ENCODE peak calls at places on chromosomes 7 and 10, in nine cellular contexts. One of them, this sample, is unnamed.

GRCh38 chr7:134757938-134758337 is 21.5 kb upstream of the CALD1 start:
- DNase-seq in CD8-positive, alpha-beta memory T cell: no peak
- DNase-seq in GM12865: no peak
- DNase-seq in mucosa of descending colon: no peak
- DNase-seq in lung: no peak
- DNase-seq in adipocyte: peak; percentile 74
- DNase-seq in fibroblast of mammary gland: peak; percentile 30
- DNase-seq in K562: no peak
- DNase-seq in H7: no peak
- DNase-seq in this sample: no peak

GRCh38 chr7:138449580-138449979 is 10.5 kb upstream of the TRIM24 start:
- DNase-seq in H7: no peak
- DNase-seq in lung: no peak
- DNase-seq in mucosa of descending colon: no peak
- DNase-seq in adipocyte: no peak
- DNase-seq in fibroblast of mammary gland: no peak
- DNase-seq in CD8-positive, alpha-beta memory T cell: peak; percentile 61
- DNase-seq in K562: no peak
- DNase-seq in GM12865: peak; percentile 29
- DNase-seq in this sample: peak; percentile 57

GRCh38 chr7:150451097-150451793 is 815 bp downstream of the GIMAP8 start:
- DNase-seq in fibroblast of mammary gland: no peak
- DNase-seq in K562: no peak
- DNase-seq in lung: peak; percentile 60
- DNase-seq in adipocyte: no peak
- DNase-seq in CD8-positive, alpha-beta memory T cell: peak; percentile 78
- DNase-seq in mucosa of descending colon: peak; percentile 84
- DNase-seq in H7: peak; percentile 65
- DNase-seq in GM12865: peak; percentile 88
- DNase-seq in this sample: no peak

GRCh38 chr10:14556285-14556956 is 218.3 kb downstream of the FAM107B start:
- DNase-seq in GM12865: peak; percentile 90
- DNase-seq in K562: peak; percentile 21
- DNase-seq in lung: no peak
- DNase-seq in adipocyte: no peak
- DNase-seq in H7: peak; percentile 78
- DNase-seq in fibroblast of mammary gland: no peak
- DNase-seq in mucosa of descending colon: peak; percentile 60
- DNase-seq in CD8-positive, alpha-beta memory T cell: peak; percentile 71
- DNase-seq in this sample: peak; percentile 8

GRCh38 chr7:106568680-106569499 is 92.1 kb downstream of the CCDC71L start:
- DNase-seq in GM12865: peak; percentile 22
- DNase-seq in lung: peak; percentile 33
- DNase-seq in fibroblast of mammary gland: peak; percentile 80
- DNase-seq in mucosa of descending colon: no peak
- DNase-seq in adipocyte: peak; percentile 96
- DNase-seq in CD8-positive, alpha-beta memory T cell: no peak
- DNase-seq in H7: no peak
- DNase-seq in K562: peak; percentile 95
- DNase-seq in this sample: peak; percentile 20

GRCh38 chr10:55311823-55312431 is 510.9 kb upstream of the PCDH15 start:
- DNase-seq in CD8-positive, alpha-beta memory T cell: no peak
- DNase-seq in mucosa of descending colon: no peak
- DNase-seq in lung: no peak
- DNase-seq in K562: no peak
- DNase-seq in fibroblast of mammary gland: peak; percentile 1
- DNase-seq in adipocyte: no peak
- DNase-seq in GM12865: no peak
- DNase-seq in H7: no peak
- DNase-seq in this sample: no peak

GRCh38 chr7:38584443-38585210 is 46.5 kb downstream of the AMPH start:
- DNase-seq in CD8-positive, alpha-beta memory T cell: no peak
- DNase-seq in lung: no peak
- DNase-seq in GM12865: no peak
- DNase-seq in K562: no peak
- DNase-seq in adipocyte: peak; percentile 68
- DNase-seq in H7: no peak
- DNase-seq in mucosa of descending colon: no peak
- DNase-seq in fibroblast of mammary gland: peak; percentile 84
- DNase-seq in this sample: no peak

GRCh38 chr10:78306358-78306757 is 272.7 kb downstream of the RPS24 start:
- DNase-seq in GM12865: no peak
- DNase-seq in lung: no peak
- DNase-seq in mucosa of descending colon: no peak
- DNase-seq in CD8-positive, alpha-beta memory T cell: no peak
- DNase-seq in K562: no peak
- DNase-seq in adipocyte: no peak
- DNase-seq in fibroblast of mammary gland: no peak
- DNase-seq in H7: no peak
- DNase-seq in this sample: no peak

GRCh38 chr10:79260803-79261740 is 86.2 kb upstream of the PPIF start:
- DNase-seq in adipocyte: peak; percentile 42
- DNase-seq in lung: no peak
- DNase-seq in GM12865: peak; percentile 36
- DNase-seq in K562: no peak
- DNase-seq in fibroblast of mammary gland: no peak
- DNase-seq in H7: peak; percentile 90
- DNase-seq in CD8-positive, alpha-beta memory T cell: no peak
- DNase-seq in mucosa of descending colon: no peak
- DNase-seq in this sample: peak; percentile 39

GRCh38 chr7:150830957-150831356 is 21.4 kb upstream of the AOC1 start:
- DNase-seq in fibroblast of mammary gland: no peak
- DNase-seq in H7: no peak
- DNase-seq in CD8-positive, alpha-beta memory T cell: no peak
- DNase-seq in mucosa of descending colon: peak; percentile 76
- DNase-seq in lung: no peak
- DNase-seq in K562: no peak
- DNase-seq in GM12865: no peak
- DNase-seq in adipocyte: no peak
- DNase-seq in this sample: no peak

GRCh38 chr7:66930341-66930740 is 9.3 kb downstream of the TMEM248 start:
- DNase-seq in GM12865: no peak
- DNase-seq in fibroblast of mammary gland: peak; percentile 30
- DNase-seq in CD8-positive, alpha-beta memory T cell: no peak
- DNase-seq in K562: peak; percentile 80
- DNase-seq in adipocyte: no peak
- DNase-seq in H7: peak; percentile 70
- DNase-seq in mucosa of descending colon: no peak
- DNase-seq in lung: no peak
- DNase-seq in this sample: peak; percentile 14

GRCh38 chr10:100360234-100360633 is 13.2 kb downstream of the SCD start:
- DNase-seq in K562: no peak
- DNase-seq in GM12865: no peak
- DNase-seq in lung: no peak
- DNase-seq in H7: no peak
- DNase-seq in CD8-positive, alpha-beta memory T cell: no peak
- DNase-seq in mucosa of descending colon: no peak
- DNase-seq in fibroblast of mammary gland: no peak
- DNase-seq in adipocyte: no peak
- DNase-seq in this sample: no peak

GRCh38 chr7:111089822-111090426 is 1.0 kb upstream of the LRRN3 start:
- DNase-seq in adipocyte: peak; percentile 80
- DNase-seq in mucosa of descending colon: no peak
- DNase-seq in fibroblast of mammary gland: peak; percentile 66
- DNase-seq in CD8-positive, alpha-beta memory T cell: no peak
- DNase-seq in H7: no peak
- DNase-seq in GM12865: peak; percentile 61
- DNase-seq in lung: no peak
- DNase-seq in K562: peak; percentile 72
- DNase-seq in this sample: no peak

GRCh38 chr10:112471878-112472487 is 25.0 kb downstream of the VTI1A start:
- DNase-seq in lung: no peak
- DNase-seq in H7: peak; percentile 33
- DNase-seq in fibroblast of mammary gland: peak; percentile 77
- DNase-seq in adipocyte: peak; percentile 73
- DNase-seq in K562: peak; percentile 26
- DNase-seq in mucosa of descending colon: no peak
- DNase-seq in CD8-positive, alpha-beta memory T cell: no peak
- DNase-seq in GM12865: peak; percentile 63
- DNase-seq in this sample: peak; percentile 6

GRCh38 chr7:132455306-132455705 is 121.0 kb downstream of the PLXNA4 start:
- DNase-seq in CD8-positive, alpha-beta memory T cell: peak; percentile 72
- DNase-seq in K562: no peak
- DNase-seq in fibroblast of mammary gland: no peak
- DNase-seq in GM12865: no peak
- DNase-seq in H7: no peak
- DNase-seq in lung: no peak
- DNase-seq in adipocyte: no peak
- DNase-seq in mucosa of descending colon: no peak
- DNase-seq in this sample: no peak

DNA sequence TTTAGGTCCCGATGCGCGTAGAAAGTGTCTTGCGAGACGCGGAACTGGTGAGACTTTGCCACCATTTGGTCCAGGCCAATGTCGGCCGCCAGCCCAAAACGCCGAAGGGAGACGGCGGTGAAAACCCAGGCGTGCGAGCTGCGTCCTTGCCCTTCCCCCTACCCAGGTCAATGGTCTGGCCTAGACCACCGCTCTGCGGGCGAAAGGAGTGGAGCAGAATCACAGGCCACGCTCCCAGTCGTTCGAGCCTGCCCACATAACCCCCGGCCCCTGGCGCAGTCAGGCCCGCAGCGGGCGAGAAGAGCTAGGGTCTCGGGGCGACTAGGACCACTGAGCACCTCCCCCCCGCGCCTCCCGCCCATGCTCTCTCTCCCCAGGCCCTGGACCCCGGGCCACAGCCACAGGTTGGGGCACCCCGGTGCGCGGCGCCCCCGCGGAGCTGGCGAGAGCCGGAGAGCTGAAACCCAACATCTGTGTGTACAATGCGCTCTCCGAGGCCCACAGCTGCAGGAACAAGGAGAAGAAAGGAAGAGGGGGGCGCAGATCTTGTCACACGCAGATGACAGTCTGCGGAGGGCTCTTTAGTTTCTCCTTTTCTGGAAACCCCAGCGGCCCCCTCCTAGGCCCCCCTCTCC is 354.8 kb downstream of the DNAJB6 start:
- DNase-seq in H7: peak; percentile 80
- DNase-seq in lung: no peak
- DNase-seq in CD8-positive, alpha-beta memory T cell: peak; percentile 16
- DNase-seq in fibroblast of mammary gland: no peak
- DNase-seq in mucosa of descending colon: no peak
- DNase-seq in GM12865: no peak
- DNase-seq in adipocyte: no peak
- DNase-seq in K562: no peak
- DNase-seq in this sample: no peak
- H3K4me3 ChIP-seq in H7: peak overlapping the region; percentile 27
- H3K4me3 ChIP-seq in lung: no peak overlapping the region
- H3K4me3 ChIP-seq in CD8-positive, alpha-beta memory T cell: no peak overlapping the region
- H3K4me3 ChIP-seq in fibroblast of mammary gland: no peak overlapping the region
- H3K4me3 ChIP-seq in mucosa of descending colon: no peak overlapping the region
- H3K4me3 ChIP-seq in GM12865: no peak overlapping the region
- H3K4me3 ChIP-seq in adipocyte: no peak overlapping the region
- H3K4me3 ChIP-seq in K562: no peak overlapping the region
- H3K4me3 ChIP-seq in this sample: peak overlapping the region; percentile 86

GRCh38 chr10:124105594-124105993 is 12.2 kb upstream of the CHST15 start:
- DNase-seq in GM12865: no peak
- DNase-seq in K562: no peak
- DNase-seq in fibroblast of mammary gland: no peak
- DNase-seq in CD8-positive, alpha-beta memory T cell: no peak
- DNase-seq in mucosa of descending colon: no peak
- DNase-seq in H7: no peak
- DNase-seq in lung: no peak
- DNase-seq in adipocyte: no peak
- DNase-seq in this sample: no peak

GRCh38 chr10:124109261-124109660 is 15.9 kb upstream of the CHST15 start:
- DNase-seq in mucosa of descending colon: no peak
- DNase-seq in fibroblast of mammary gland: no peak
- DNase-seq in lung: no peak
- DNase-seq in K562: no peak
- DNase-seq in adipocyte: no peak
- DNase-seq in CD8-positive, alpha-beta memory T cell: no peak
- DNase-seq in H7: no peak
- DNase-seq in GM12865: no peak
- DNase-seq in this sample: no peak

GRCh38 chr10:124104011-124104627 is 10.7 kb upstream of the CHST15 start:
- DNase-seq in adipocyte: no peak
- DNase-seq in H7: no peak
- DNase-seq in lung: no peak
- DNase-seq in CD8-positive, alpha-beta memory T cell: no peak
- DNase-seq in K562: no peak
- DNase-seq in mucosa of descending colon: no peak
- DNase-seq in fibroblast of mammary gland: no peak
- DNase-seq in GM12865: no peak
- DNase-seq in this sample: no peak

GRCh38 chr10:124105045-124105444 is 11.6 kb upstream of the CHST15 start:
- DNase-seq in mucosa of descending colon: no peak
- DNase-seq in adipocyte: no peak
- DNase-seq in H7: no peak
- DNase-seq in GM12865: no peak
- DNase-seq in K562: no peak
- DNase-seq in lung: no peak
- DNase-seq in CD8-positive, alpha-beta memory T cell: no peak
- DNase-seq in fibroblast of mammary gland: no peak
- DNase-seq in this sample: no peak

GRCh38 chr10:124106241-124106905 is 13.0 kb upstream of the CHST15 start:
- DNase-seq in mucosa of descending colon: no peak
- DNase-seq in H7: no peak
- DNase-seq in CD8-positive, alpha-beta memory T cell: no peak
- DNase-seq in GM12865: peak; percentile 88
- DNase-seq in fibroblast of mammary gland: peak; percentile 86
- DNase-seq in adipocyte: peak; percentile 75
- DNase-seq in lung: peak; percentile 80
- DNase-seq in K562: no peak
- DNase-seq in this sample: no peak
- H3K4me3 ChIP-seq in mucosa of descending colon: no peak overlapping the region
- H3K4me3 ChIP-seq in H7: no peak overlapping the region
- H3K4me3 ChIP-seq in CD8-positive, alpha-beta memory T cell: no peak overlapping the region
- H3K4me3 ChIP-seq in GM12865: no peak overlapping the region
- H3K4me3 ChIP-seq in fibroblast of mammary gland: no peak overlapping the region
- H3K4me3 ChIP-seq in adipocyte: no peak overlapping the region
- H3K4me3 ChIP-seq in lung: no peak overlapping the region
- H3K4me3 ChIP-seq in K562: no peak overlapping the region
- H3K4me3 ChIP-seq in this sample: no peak overlapping the region

GRCh38 chr7:100396421-100396982 is 23.2 kb downstream of the PILRA start:
- DNase-seq in GM12865: peak; percentile 92
- DNase-seq in K562: no peak
- DNase-seq in H7: no peak
- DNase-seq in lung: no peak
- DNase-seq in CD8-positive, alpha-beta memory T cell: peak; percentile 56
- DNase-seq in fibroblast of mammary gland: no peak
- DNase-seq in mucosa of descending colon: no peak
- DNase-seq in adipocyte: no peak
- DNase-seq in this sample: no peak
- H3K4me3 ChIP-seq in GM12865: no peak overlapping the region
- H3K4me3 ChIP-seq in K562: no peak overlapping the region
- H3K4me3 ChIP-seq in H7: no peak overlapping the region
- H3K4me3 ChIP-seq in lung: no peak overlapping the region
- H3K4me3 ChIP-seq in CD8-positive, alpha-beta memory T cell: peak overlapping the region; percentile 50
- H3K4me3 ChIP-seq in fibroblast of mammary gland: no peak overlapping the region
- H3K4me3 ChIP-seq in mucosa of descending colon: no peak overlapping the region
- H3K4me3 ChIP-seq in adipocyte: no peak overlapping the region
- H3K4me3 ChIP-seq in this sample: no peak overlapping the region

DNA sequence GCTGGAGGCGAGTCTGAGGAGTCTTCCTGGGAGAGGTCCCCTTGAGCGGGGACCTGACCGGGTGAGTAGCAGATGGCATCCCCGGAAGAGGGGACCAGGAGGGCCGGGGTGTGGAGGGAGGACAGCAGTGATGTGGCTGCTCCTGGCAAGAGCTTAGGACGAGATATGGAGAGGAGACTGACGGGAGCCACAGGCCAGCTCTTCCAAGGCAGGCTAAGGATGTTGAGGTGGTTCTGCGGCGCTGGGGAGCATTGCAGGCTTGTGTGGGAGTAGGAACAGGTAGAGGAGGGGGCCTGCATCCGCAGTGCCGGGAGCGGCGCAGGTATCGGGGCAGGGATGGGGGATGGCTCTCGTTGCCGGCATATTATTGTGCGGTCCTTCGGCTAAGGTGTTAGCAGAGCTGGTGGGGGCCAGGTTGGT is 76.7 kb upstream of the ANLN start:
- DNase-seq in GM12865: no peak
- DNase-seq in K562: no peak
- DNase-seq in CD8-positive, alpha-beta memory T cell: no peak
- DNase-seq in H7: no peak
- DNase-seq in mucosa of descending colon: no peak
- DNase-seq in lung: no peak
- DNase-seq in adipocyte: no peak
- DNase-seq in fibroblast of mammary gland: no peak
- DNase-seq in this sample: no peak
- H3K4me3 ChIP-seq in GM12865: no peak overlapping the region
- H3K4me3 ChIP-seq in K562: no peak overlapping the region
- H3K4me3 ChIP-seq in CD8-positive, alpha-beta memory T cell: no peak overlapping the region
- H3K4me3 ChIP-seq in H7: no peak overlapping the region
- H3K4me3 ChIP-seq in mucosa of descending colon: no peak overlapping the region
- H3K4me3 ChIP-seq in lung: no peak overlapping the region
- H3K4me3 ChIP-seq in adipocyte: no peak overlapping the region
- H3K4me3 ChIP-seq in fibroblast of mammary gland: no peak overlapping the region
- H3K4me3 ChIP-seq in this sample: no peak overlapping the region